ENCODE peak calls at places on chromosomes 5 and 9, in four cellular contexts. X is RPMI7951, Z is cardiac septum, W is ovary. D is an unnamed sample.

GRCh38 chr5:150438873-150439546 is 10.5 kb downstream of the RPS14 start:
- DNase-seq in Z (no peak), W (no peak), X (peak; percentile 46), D (no peak)

GRCh38 chr5:10454591-10455272 is 13.1 kb downstream of the ROPN1L start:
- DNase-seq in X (peak; percentile 78), W (no peak), Z (no peak), D (no peak)

GRCh38 chr5:145811834-145812625 is 23.1 kb downstream of the PRELID2 start:
- DNase-seq in X (peak; percentile 31), W (no peak), Z (no peak), D (no peak)

GRCh38 chr9:131529597-131530545 is 1.2 kb downstream of the UCK1 start:
- DNase-seq in X (no peak), W (no peak), Z (no peak), D (no peak)

GRCh38 chr5:36728697-36729543 is 122.5 kb downstream of the SLC1A3 start:
- DNase-seq in X (peak; percentile 58), Z (no peak), W (no peak), D (no peak)

GRCh38 chr5:179125789-179126505 is 65.8 kb downstream of the ZNF354C start:
- DNase-seq in Z (peak; percentile 68), W (peak; percentile 12), X (no peak), D (no peak)

GRCh38 chr9:35162605-35163315 is 951 bp downstream of the UNC13B start:
- DNase-seq in X (no peak), Z (no peak), W (no peak), D (no peak)

GRCh38 chr5:136890431-136891148 is 525.2 kb upstream of the TRPC7 start:
- DNase-seq in X (no peak), W (no peak), Z (no peak), D (no peak)

GRCh38 chr9:107462691-107463090 is 26.9 kb downstream of the KLF4 start:
- DNase-seq in W (no peak), Z (no peak), X (peak; percentile 74), D (no peak)

GRCh38 chr5:162817381-162817780 is 620.0 kb upstream of the CCNG1 start:
- DNase-seq in Z (no peak), X (no peak), W (no peak), D (no peak)

GRCh38 chr9:123419091-123419490 is 63.1 kb downstream of the CRB2 start:
- DNase-seq in W (no peak), Z (peak; percentile 56), X (no peak), D (no peak)

GRCh38 chr5:172873513-172873912 is 39.5 kb downstream of the ERGIC1 start:
- DNase-seq in W (no peak), Z (no peak), X (no peak), D (no peak)

GRCh38 chr9:128316421-128316820 is 5.8 kb downstream of the TRUB2 start:
- DNase-seq in Z (no peak), X (no peak), W (no peak), D (no peak)

GRCh38 chr5:1295650-1296037 is 776 bp upstream of the TERT start:
- DNase-seq in X (no peak), Z (peak; percentile 65), W (no peak), D (no peak)

GRCh38 chr9:116377179-116377790 is 223.7 kb downstream of the PAPPA start:
- DNase-seq in X (peak; percentile 47), W (no peak), Z (no peak), D (no peak)

GRCh38 chr5:180441577-180441976 is 52.6 kb upstream of the CNOT6 start:
- DNase-seq in X (peak; percentile 12), W (no peak), Z (no peak), D (no peak)

GRCh38 chr5:67360047-67360446 is 163.4 kb upstream of the CD180 start:
- DNase-seq in X (peak; percentile 33), W (no peak), Z (no peak), D (no peak)

GRCh38 chr9:126151671-126152050 is 175.0 kb upstream of the MVB12B start:
- DNase-seq in Z (peak; percentile 19), W (no peak), X (no peak), D (no peak)

GRCh38 chr9:117734523-117735314 is 30.5 kb downstream of the TLR4 start:
- DNase-seq in W (no peak), X (no peak), Z (no peak), D (no peak)

GRCh38 chr5:138360941-138361452 is 8.5 kb downstream of the KDM3B start:
- DNase-seq in W (no peak), X (no peak), Z (no peak), D (no peak)

GRCh38 chr5:56465757-56466127 is 232.6 kb upstream of the ANKRD55 start:
- DNase-seq in X (no peak), W (no peak), Z (no peak), D (no peak)

GRCh38 chr9:9412241-9412640 is 1200.6 kb downstream of the PTPRD start:
- DNase-seq in Z (no peak), W (no peak), X (no peak), D (no peak)

D was measured in left ventricle myocardium superior.